ENCODE peak calls at places on chromosomes 13 and 19, in nine cellular contexts. P is stimulated activated CD8-positive, alpha-beta memory T cell treated with anti-CD3 and anti-CD28 coated beads, Interleukin-2, amount 100 ng/mL, for 1 hour; J is activated naive CD8-positive, alpha-beta T cell treated with anti-CD3 and anti-CD28 coated beads, Interleukin-2, amount 10 ng/mL, durations not matched to agents 7 days and 5 days; Y is kidney epithelial cell; E is CD8-positive, alpha-beta T cell; B is HCT116; C is A549; L is caudate nucleus; S is GM20000. T is an unnamed sample.

GRCh38 chr13:23381877-23382276 is 51.6 kb downstream of the SACS start:
- DNase-seq in P (no peak), J (no peak), Y (no peak), E (no peak), B (no peak), C (no peak), L (no peak), S (no peak), T (no peak)

GRCh38 chr19:756232-756631 is 5.3 kb downstream of the MISP start:
- DNase-seq in P (no peak), J (no peak), Y (no peak), E (no peak), B (peak), C (peak), L (no peak), S (no peak), T (peak)

GRCh38 chr19:10088949-10089554 is 2.9 kb downstream of the SHFL start:
- DNase-seq in P (no peak), J (no peak), Y (no peak), E (no peak), B (no peak), C (no peak), L (no peak), S (no peak), T (no peak)

GRCh38 chr13:63512095-63512494 is 2096.4 kb upstream of the PCDH20 start:
- DNase-seq in P (no peak), J (no peak), Y (no peak), E (no peak), B (no peak), C (no peak), L (no peak), S (no peak), T (no peak)

GRCh38 chr13:42066542-42066941 is 18.1 kb downstream of the DGKH start:
- DNase-seq in P (no peak), J (no peak), Y (no peak), E (no peak), B (no peak), C (no peak), L (no peak), S (no peak), T (no peak)

GRCh38 chr13:44116562-44117315 is 237.0 kb downstream of the LACC1 start:
- DNase-seq in P (no peak), J (no peak), Y (no peak), E (no peak), B (no peak), C (no peak), L (no peak), S (no peak), T (no peak)

GRCh38 chr13:70014337-70014736 is 93.3 kb upstream of the ATXN8OS start:
- DNase-seq in P (no peak), J (no peak), Y (no peak), E (no peak), B (no peak), C (no peak), L (no peak), S (no peak), T (no peak)

GRCh38 chr13:96940961-96941360 is 53.3 kb downstream of the OXGR1 start:
- DNase-seq in P (no peak), J (no peak), Y (no peak), E (no peak), B (no peak), C (no peak), L (no peak), S (no peak), T (no peak)

GRCh38 chr13:110485604-110486003 is 75.9 kb downstream of the RAB20 start:
- DNase-seq in P (no peak), J (no peak), Y (peak), E (no peak), B (no peak), C (no peak), L (no peak), S (no peak), T (no peak)

GRCh38 chr13:59086147-59086546 is 1077.6 kb downstream of the DIAPH3 start:
- DNase-seq in P (no peak), J (no peak), Y (peak), E (no peak), B (no peak), C (no peak), L (no peak), S (no peak), T (no peak)

GRCh38 chr19:30519607-30520205 is 147.5 kb downstream of the ZNF536 start:
- DNase-seq in P (no peak), J (no peak), Y (no peak), E (no peak), B (no peak), C (no peak), L (no peak), S (no peak), T (no peak)

GRCh38 chr19:18660051-18660910 is 23.2 kb upstream of the CRTC1 start:
- DNase-seq in P (no peak), J (no peak), Y (no peak), E (no peak), B (no peak), C (peak), L (no peak), S (no peak), T (no peak)

GRCh38 chr19:50065938-50066337 is 40.1 kb downstream of the ZNF473 start:
- DNase-seq in P (no peak), J (no peak), Y (no peak), E (no peak), B (no peak), C (no peak), L (no peak), S (no peak), T (no peak)

GRCh38 chr19:43623889-43624670 is 4.7 kb upstream of the ZNF428 start:
- DNase-seq in P (no peak), J (no peak), Y (no peak), E (no peak), B (peak), C (peak), L (no peak), S (no peak), T (no peak)

GRCh38 chr19:35274323-35274722 is 5.6 kb downstream of the USF2 start:
- DNase-seq in P (no peak), J (no peak), Y (no peak), E (no peak), B (no peak), C (no peak), L (no peak), S (no peak), T (no peak)

GRCh38 chr19:1336079-1336684 is 47.5 kb upstream of the NDUFS7 start:
- DNase-seq in P (no peak), J (no peak), Y (no peak), E (no peak), B (no peak), C (no peak), L (no peak), S (peak), T (peak)

GRCh38 chr19:33718668-33719259 is 77.9 kb upstream of the KCTD15 start:
- DNase-seq in P (no peak), J (no peak), Y (no peak), E (no peak), B (no peak), C (no peak), L (no peak), S (no peak), T (no peak)

GRCh38 chr19:43311256-43311655 is 41.9 kb upstream of the PSG9 start:
- DNase-seq in P (no peak), J (no peak), Y (no peak), E (no peak), B (no peak), C (no peak), L (no peak), S (no peak), T (no peak)

GRCh38 chr13:21823416-21823815 is 152.5 kb downstream of the FGF9 start:
- DNase-seq in P (no peak), J (no peak), Y (no peak), E (no peak), B (no peak), C (no peak), L (no peak), S (no peak), T (no peak)

GRCh38 chr19:4967738-4968461 is 1.0 kb upstream of the KDM4B start:
- DNase-seq in P (no peak), J (no peak), Y (no peak), E (no peak), B (no peak), C (no peak), L (no peak), S (no peak), T (no peak)

GRCh38 chr19:9913237-9914000 is 22.9 kb downstream of the OLFM2 start:
- DNase-seq in P (no peak), J (peak), Y (no peak), E (no peak), B (no peak), C (peak), L (no peak), S (peak), T (no peak)

GRCh38 chr13:71169125-71169524 is 697.9 kb downstream of the DACH1 start:
- DNase-seq in P (no peak), J (no peak), Y (no peak), E (no peak), B (no peak), C (no peak), L (no peak), S (no peak), T (no peak)

GRCh38 chr13:106570354-106570822 is 2.5 kb upstream of the ARGLU1 start:
- DNase-seq in P (peak), J (no peak), Y (peak), E (peak), B (peak), C (peak), L (no peak), S (peak), T (no peak)

GRCh38 chr19:52871466-52871865 is 14.0 kb upstream of the ZNF468 start:
- DNase-seq in P (no peak), J (no peak), Y (no peak), E (no peak), B (no peak), C (no peak), L (no peak), S (no peak), T (no peak)

GRCh38 chr13:29472317-29472961 is 123.0 kb downstream of the SLC7A1 start:
- DNase-seq in P (no peak), J (peak), Y (no peak), E (peak), B (peak), C (peak), L (no peak), S (peak), T (peak)

GRCh38 chr13:21668665-21669599 is 1.9 kb upstream of the FGF9 start:
- DNase-seq in P (no peak), J (no peak), Y (no peak), E (no peak), B (no peak), C (no peak), L (no peak), S (peak), T (peak)

GRCh38 chr13:98315902-98316301 is 138.8 kb upstream of the RNF113B start:
- DNase-seq in P (no peak), J (no peak), Y (no peak), E (no peak), B (no peak), C (no peak), L (no peak), S (no peak), T (no peak)

GRCh38 chr13:106095919-106096318 is 439.5 kb downstream of the EFNB2 start:
- DNase-seq in P (no peak), J (no peak), Y (no peak), E (no peak), B (no peak), C (no peak), L (no peak), S (no peak), T (no peak)